ENCODE peak calls at places on chromosomes 16 and 17, in six cellular contexts. R, A, Q, B, Z and I are unnamed samples.

GRCh38 chr17:30230596-30231125 is 4.8 kb downstream of the SLC6A4 start:
- DNase-seq in R (peak; percentile 27), A (no peak), Q (no peak), B (no peak), Z (peak; percentile 19), I (no peak)

GRCh38 chr17:60640503-60640902 is 37.1 kb upstream of the BCAS3 start:
- DNase-seq in R (peak; percentile 22), A (peak; percentile 52), Q (peak; percentile 4), B (no peak), Z (peak; percentile 13), I (no peak)

GRCh38 chr17:40174528-40174927 is 2.7 kb upstream of the RAPGEFL1 start:
- DNase-seq in R (no peak), A (no peak), Q (no peak), B (no peak), Z (no peak), I (no peak)

GRCh38 chr16:90019543-90020259 is 445 bp upstream of the DBNDD1 start:
- DNase-seq in R (peak; percentile 89), A (peak; percentile 81), Q (peak; percentile 62), B (no peak), Z (no peak), I (peak; percentile 70)

GRCh38 chr17:67637901-67638641 is 79.7 kb upstream of the NOL11 start:
- DNase-seq in R (no peak), A (no peak), Q (no peak), B (no peak), Z (no peak), I (no peak)

GRCh38 chr16:29820271-29820701 is at the start of gene MVP:
- DNase-seq in R (peak; percentile 57), A (peak; percentile 72), Q (no peak), B (no peak), Z (peak; percentile 71), I (no peak)

GRCh38 chr17:48068491-48068961 is 20.4 kb downstream of the NFE2L1 start:
- DNase-seq in R (peak; percentile 65), A (peak; percentile 69), Q (no peak), B (no peak), Z (peak; percentile 45), I (peak; percentile 76)

GRCh38 chr17:50638851-50639767 is 4.4 kb downstream of the ABCC3 start:
- DNase-seq in R (peak; percentile 97), A (peak; percentile 91), Q (no peak), B (no peak), Z (peak; percentile 81), I (peak; percentile 67)

GRCh38 chr17:19380551-19381284 is 2.4 kb downstream of the MAPK7 start:
- DNase-seq in R (no peak), A (no peak), Q (no peak), B (no peak), Z (no peak), I (no peak)

GRCh38 chr16:280005-280421 is 378 bp upstream of the ARHGDIG start:
- DNase-seq in R (no peak), A (no peak), Q (no peak), B (no peak), Z (no peak), I (no peak)

GRCh38 chr16:14307059-14307531 is 236.0 kb downstream of the MRTFB start:
- DNase-seq in R (no peak), A (no peak), Q (no peak), B (no peak), Z (no peak), I (no peak)

GRCh38 chr16:14306485-14307058 is 235.5 kb downstream of the MRTFB start:
- DNase-seq in R (no peak), A (no peak), Q (no peak), B (no peak), Z (no peak), I (no peak)

GRCh38 chr16:14308357-14308723 is 237.2 kb downstream of the MRTFB start:
- DNase-seq in R (no peak), A (no peak), Q (no peak), B (no peak), Z (peak; percentile 42), I (no peak)

GRCh38 chr16:14309001-14309886 is 238.1 kb downstream of the MRTFB start:
- DNase-seq in R (peak; percentile 39), A (peak; percentile 57), Q (no peak), B (no peak), Z (peak; percentile 97), I (peak; percentile 82)

GRCh38 chr16:14307623-14308356 is 236.7 kb downstream of the MRTFB start:
- DNase-seq in R (no peak), A (no peak), Q (no peak), B (no peak), Z (peak; percentile 52), I (no peak)
- H2AFZ ChIP-seq in R (peak overlapping the region; percentile 4), A (no peak overlapping the region), Q (peak overlapping the region; percentile 69), B (no peak overlapping the region), Z (no peak overlapping the region), I (no peak overlapping the region)

GRCh38 chr17:17051791-17052461 is 9.7 kb downstream of the MPRIP start:
- DNase-seq in R (peak; percentile 15), A (peak; percentile 55), Q (no peak), B (no peak), Z (no peak), I (peak; percentile 27)

GRCh38 chr17:17055286-17056166 is 13.3 kb downstream of the MPRIP start:
- DNase-seq in R (no peak), A (no peak), Q (no peak), B (no peak), Z (peak; percentile 29), I (peak; percentile 43)

GRCh38 chr17:17052462-17053221 is 10.4 kb downstream of the MPRIP start:
- DNase-seq in R (no peak), A (no peak), Q (no peak), B (no peak), Z (no peak), I (peak; percentile 24)

GRCh38 chr17:17054636-17055035 is 12.4 kb downstream of the MPRIP start:
- DNase-seq in R (no peak), A (no peak), Q (no peak), B (no peak), Z (no peak), I (peak; percentile 18)

DNA sequence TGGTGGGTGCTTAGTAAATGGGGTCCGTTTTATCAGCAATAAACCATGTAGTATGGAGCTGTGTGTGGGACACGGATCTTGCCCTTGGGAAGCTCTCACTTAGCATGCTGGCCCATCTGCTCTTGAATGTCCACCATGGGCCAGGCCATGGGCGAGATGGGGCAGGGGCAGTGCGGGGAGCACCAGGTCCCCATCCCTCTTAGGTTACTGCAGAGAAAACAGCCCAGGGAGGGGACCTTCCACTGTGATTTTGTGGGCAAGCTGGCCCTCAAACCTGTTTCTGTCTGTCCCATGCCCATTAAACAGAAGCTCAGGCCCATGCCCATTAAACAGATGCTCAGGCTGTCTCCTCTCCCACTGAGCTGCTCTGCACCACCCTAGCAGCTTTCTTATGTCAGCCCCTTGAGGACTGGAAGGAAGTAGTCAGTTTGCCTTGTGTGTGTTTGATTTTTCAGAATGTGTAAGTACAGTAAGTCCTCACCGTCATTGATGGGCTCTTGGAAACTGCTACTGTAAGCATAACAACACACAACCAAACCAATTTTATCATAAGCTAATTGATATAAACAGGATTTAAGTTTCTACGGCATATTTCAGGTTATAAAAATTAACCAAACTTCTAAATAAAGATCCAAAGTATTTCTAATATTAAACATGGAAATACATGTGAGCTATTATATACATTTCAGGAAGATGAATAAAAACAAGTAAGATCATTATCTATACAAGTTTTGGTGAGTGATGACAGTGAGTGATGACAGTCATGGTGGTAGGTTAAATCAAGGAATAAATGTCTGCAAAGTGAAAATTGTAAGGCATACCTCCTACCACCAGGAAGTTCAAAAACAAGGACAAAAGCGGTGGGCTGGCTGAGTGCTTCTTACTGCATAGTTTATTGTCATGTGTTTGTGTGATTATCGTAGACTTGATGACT is 11.5 kb downstream of the MPRIP start:
- DNase-seq in R (no peak), A (no peak), Q (no peak), B (no peak), Z (no peak), I (peak; percentile 25)
- H3K79me1 ChIP-seq in R (peaks cover 93% of the 10 kb centered on the region), A (peaks cover 19% of the 10 kb centered on the region), Q (peaks cover 18% of the 10 kb centered on the region), B (peaks cover 37% of the 10 kb centered on the region), Z (no peaks in the 10 kb centered on the region), I (peaks cover 3% of the 10 kb centered on the region)

GRCh38 chr17:8176197-8176940 is at the start of gene TMEM107:
- DNase-seq in R (peak; percentile 72), A (peak; percentile 88), Q (peak; percentile 84), B (no peak), Z (peak; percentile 98), I (peak; percentile 97)

GRCh38 chr17:8176998-8177731 is 985 bp upstream of the TMEM107 start:
- DNase-seq in R (no peak), A (no peak), Q (no peak), B (no peak), Z (peak; percentile 5), I (no peak)

GRCh38 chr17:8173871-8174322 is 2.3 kb downstream of the TMEM107 start:
- DNase-seq in R (no peak), A (no peak), Q (no peak), B (no peak), Z (no peak), I (no peak)

GRCh38 chr17:8175795-8176196 is 384 bp downstream of the TMEM107 start:
- DNase-seq in R (no peak), A (no peak), Q (peak; percentile 24), B (no peak), Z (no peak), I (no peak)

DNA sequence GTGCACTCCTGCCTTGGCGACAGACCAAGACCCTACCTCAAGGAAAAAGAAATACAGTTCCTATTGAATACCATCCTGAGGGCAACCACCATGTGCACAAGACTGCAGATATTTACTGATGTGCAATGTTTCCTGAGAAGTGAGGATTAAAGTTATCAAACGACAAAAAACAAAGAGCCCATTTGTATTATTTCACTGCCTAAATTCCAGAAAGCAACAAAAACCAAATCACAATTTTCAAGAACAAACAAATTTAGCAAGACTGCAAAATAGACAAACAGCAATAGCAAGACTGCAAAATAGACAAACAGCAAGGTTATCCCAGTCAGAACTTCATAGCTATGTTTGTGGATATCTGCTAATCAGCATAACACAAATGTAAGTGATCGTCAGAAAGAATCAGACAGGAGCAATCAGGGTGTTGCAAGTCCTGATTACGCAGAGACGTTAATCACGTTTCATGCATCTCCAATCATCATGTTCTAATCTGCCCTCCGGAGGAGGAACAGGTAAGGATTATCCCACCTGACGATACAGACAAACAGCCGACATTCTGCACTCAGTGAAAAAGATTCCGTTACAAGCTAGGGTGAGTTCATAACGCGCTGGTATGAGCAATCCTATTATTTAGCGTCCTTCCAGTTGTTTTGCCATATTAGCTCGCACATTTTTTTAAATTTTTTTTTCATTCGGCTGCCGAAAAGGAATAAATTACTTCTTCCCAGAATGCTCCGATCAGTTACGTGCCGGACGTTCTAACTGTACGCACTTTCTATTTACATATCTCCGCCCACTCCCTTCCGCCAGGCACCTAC is 2.9 kb downstream of the TMEM107 start:
- DNase-seq in R (peak; percentile 99), A (peak; percentile 99), Q (peak; percentile 77), B (no peak), Z (peak; percentile 98), I (peak; percentile 94)
- H2AFZ ChIP-seq in R (peak overlapping the region; percentile 33), A (no peak overlapping the region), Q (peak overlapping the region; percentile 43), B (peak overlapping the region; percentile 47), Z (no peak overlapping the region), I (no peak overlapping the region)

GRCh38 chr16:87959391-87959968 is 8.2 kb downstream of the BANP start:
- DNase-seq in R (no peak), A (no peak), Q (no peak), B (no peak), Z (no peak), I (no peak)

GRCh38 chr16:87963400-87963799 is 12.2 kb downstream of the BANP start:
- DNase-seq in R (peak; percentile 93), A (peak; percentile 78), Q (no peak), B (no peak), Z (peak; percentile 36), I (no peak)

GRCh38 chr16:87958632-87959031 is 7.4 kb downstream of the BANP start:
- DNase-seq in R (no peak), A (no peak), Q (no peak), B (no peak), Z (no peak), I (no peak)

GRCh38 chr16:87964049-87964448 is 12.8 kb downstream of the BANP start:
- DNase-seq in R (no peak), A (no peak), Q (no peak), B (no peak), Z (no peak), I (no peak)

GRCh38 chr16:87960851-87961250 is 9.6 kb downstream of the BANP start:
- DNase-seq in R (no peak), A (no peak), Q (no peak), B (no peak), Z (no peak), I (no peak)
- H3K79me1 ChIP-seq in R (peaks cover 96% of the 10 kb centered on the region), A (peaks cover 44% of the 10 kb centered on the region), Q (peaks cover 20% of the 10 kb centered on the region), B (peaks cover 20% of the 10 kb centered on the region), Z (no peaks in the 10 kb centered on the region), I (peaks cover 13% of the 10 kb centered on the region)